ENCODE peak calls at places on chromosomes 12 and 14, in five cellular contexts. U, W, D, E and R are unnamed samples.

GRCh38 chr14:104574978-104575377 is 4.6 kb upstream of the C14orf180 start:
- DNase-seq in U (no peak), W (no peak), D (no peak), E (no peak), R (no peak)

GRCh38 chr14:92867246-92867925 is 55.6 kb upstream of the CHGA start:
- DNase-seq in U (no peak), W (no peak), D (no peak), E (no peak), R (no peak)

GRCh38 chr14:69756298-69756697 is 10.6 kb upstream of the SRSF5 start:
- DNase-seq in U (no peak), W (no peak), D (no peak), E (no peak), R (no peak)

GRCh38 chr14:55500708-55501107 is 60.3 kb upstream of the TBPL2 start:
- DNase-seq in U (no peak), W (no peak), D (no peak), E (no peak), R (no peak)

GRCh38 chr14:22791302-22791701 is 23.9 kb downstream of the SLC7A7 start:
- DNase-seq in U (no peak), W (no peak), D (no peak), E (peak), R (no peak)

GRCh38 chr12:115998119-115998633 is 279.3 kb downstream of the MED13L start:
- DNase-seq in U (peak), W (no peak), D (no peak), E (peak), R (peak)

GRCh38 chr12:102436867-102437266 is 43.5 kb downstream of the IGF1 start:
- DNase-seq in U (no peak), W (peak), D (no peak), E (no peak), R (no peak)

GRCh38 chr14:92496458-92496857 is 17.1 kb upstream of the RIN3 start:
- DNase-seq in U (no peak), W (no peak), D (no peak), E (no peak), R (no peak)

GRCh38 chr12:108308432-108308831 is 30.7 kb downstream of the CMKLR1 start:
- DNase-seq in U (no peak), W (no peak), D (no peak), E (no peak), R (no peak)

GRCh38 chr12:101299931-101300330 is 20.0 kb downstream of the UTP20 start:
- DNase-seq in U (no peak), W (no peak), D (no peak), E (no peak), R (no peak)

GRCh38 chr12:96047621-96048211 is 12.3 kb upstream of the LTA4H start:
- DNase-seq in U (peak), W (peak), D (no peak), E (peak), R (no peak)

GRCh38 chr12:95836630-95837239 is 22.0 kb upstream of the SNRPF start:
- DNase-seq in U (no peak), W (no peak), D (no peak), E (no peak), R (peak)

GRCh38 chr12:110577717-110578521 is 5.2 kb downstream of the PPTC7 start:
- DNase-seq in U (no peak), W (no peak), D (no peak), E (peak), R (peak)

GRCh38 chr14:85243306-85243705 is 286.6 kb upstream of the FLRT2 start:
- DNase-seq in U (no peak), W (no peak), D (no peak), E (no peak), R (no peak)

GRCh38 chr14:22560638-22561365 is 28.2 kb downstream of the DAD1 start:
- DNase-seq in U (no peak), W (no peak), D (no peak), E (peak), R (no peak)

GRCh38 chr12:45644521-45644920 is 85.0 kb upstream of the ARID2 start:
- DNase-seq in U (no peak), W (no peak), D (no peak), E (no peak), R (no peak)

GRCh38 chr12:130983328-130984017 is 29.8 kb downstream of the ADGRD1 start:
- DNase-seq in U (no peak), W (no peak), D (no peak), E (peak), R (no peak)

GRCh38 chr14:85813040-85813439 is 283.1 kb downstream of the FLRT2 start:
- DNase-seq in U (no peak), W (no peak), D (no peak), E (no peak), R (no peak)

GRCh38 chr12:104669851-104670337 is 213.1 kb downstream of the CHST11 start:
- DNase-seq in U (no peak), W (peak), D (no peak), E (peak), R (no peak)

GRCh38 chr14:81009339-81009738 is 53.9 kb downstream of the TSHR start:
- DNase-seq in U (no peak), W (no peak), D (no peak), E (no peak), R (no peak)

GRCh38 chr14:26389646-26390508 is 208.0 kb downstream of the NOVA1 start:
- DNase-seq in U (no peak), W (no peak), D (no peak), E (peak), R (peak)

GRCh38 chr12:51846911-51847829 is 1.3 kb downstream of the FIGNL2 start:
- DNase-seq in U (no peak), W (peak), D (peak), E (peak), R (no peak)

GRCh38 chr12:106841471-106842302 is 67.2 kb downstream of the RIC8B start:
- DNase-seq in U (peak), W (no peak), D (no peak), E (peak), R (no peak)

GRCh38 chr12:24861751-24862575 is 86.9 kb downstream of the BCAT1 start:
- DNase-seq in U (no peak), W (no peak), D (no peak), E (peak), R (no peak)

GRCh38 chr14:105026033-105026785 is 5.3 kb upstream of the CDCA4 start:
- DNase-seq in U (no peak), W (no peak), D (no peak), E (no peak), R (peak)

GRCh38 chr14:101454229-101454628 is 107.1 kb upstream of the DIO3 start:
- DNase-seq in U (no peak), W (no peak), D (no peak), E (no peak), R (no peak)

GRCh38 chr14:23300687-23301223 is 1.9 kb downstream of the PPP1R3E start:
- DNase-seq in U (peak), W (no peak), D (peak), E (peak), R (no peak)

GRCh38 chr12:21296751-21297406 is 37.8 kb downstream of the SLCO1A2 start:
- DNase-seq in U (no peak), W (no peak), D (no peak), E (peak), R (no peak)

GRCh38 chr12:84924956-84925355 is 12.4 kb upstream of the SLC6A15 start:
- DNase-seq in U (no peak), W (no peak), D (no peak), E (no peak), R (peak)

GRCh38 chr12:131928080-131928764 is 854 bp upstream of the PUS1 start:
- DNase-seq in U (no peak), W (peak), D (no peak), E (no peak), R (no peak)

GRCh38 chr14:48937796-48938195 is 648.4 kb downstream of the RPS29 start:
- DNase-seq in U (no peak), W (no peak), D (no peak), E (peak), R (peak)

GRCh38 chr14:61608245-61609142 is 86.8 kb upstream of the HIF1A start:
- DNase-seq in U (no peak), W (no peak), D (no peak), E (no peak), R (peak)

GRCh38 chr12:108446766-108447165 is 68.3 kb upstream of the FICD start:
- DNase-seq in U (no peak), W (no peak), D (peak), E (no peak), R (no peak)

GRCh38 chr14:55807992-55808391 is 228.0 kb downstream of the KTN1 start:
- DNase-seq in U (no peak), W (no peak), D (no peak), E (no peak), R (no peak)

GRCh38 chr12:6902448-6902847 is 2.2 kb upstream of the LRRC23 start:
- DNase-seq in U (no peak), W (no peak), D (no peak), E (no peak), R (no peak)

GRCh38 chr12:93743229-93743998 is 66.2 kb downstream of the CRADD start:
- DNase-seq in U (no peak), W (no peak), D (no peak), E (no peak), R (no peak)

DNA sequence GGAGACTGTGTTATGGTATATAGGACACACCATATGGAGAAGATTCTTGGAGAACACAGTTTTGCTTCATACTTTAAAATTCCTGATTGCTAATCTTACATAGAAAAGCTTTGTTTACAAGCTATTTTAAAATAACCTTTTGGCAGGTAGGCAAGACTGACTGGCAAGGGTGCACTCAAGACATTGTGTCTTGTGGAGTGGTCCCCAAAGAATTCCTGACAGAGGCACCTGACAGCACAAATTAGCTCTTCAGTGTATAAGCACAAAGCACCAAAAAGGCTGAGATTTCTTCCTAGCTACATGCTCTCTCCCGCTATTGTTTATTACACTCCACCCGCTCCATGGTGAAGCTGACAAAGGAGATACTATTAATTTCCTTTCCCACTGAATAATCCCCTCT is 139.3 kb downstream of the MON2 start:
- DNase-seq in U (no peak), W (no peak), D (no peak), E (no peak), R (no peak)
- H3K4me3 ChIP-seq in U (no peak), W (no peak), D (no peak), E (no peak), R (no peak)

GRCh38 chr14:88516742-88517418 is 37.9 kb downstream of the PTPN21 start:
- DNase-seq in U (no peak), W (no peak), D (no peak), E (peak), R (no peak)
- H3K4me3 ChIP-seq in U (no peak), W (no peak), D (no peak), E (no peak), R (no peak)

DNA sequence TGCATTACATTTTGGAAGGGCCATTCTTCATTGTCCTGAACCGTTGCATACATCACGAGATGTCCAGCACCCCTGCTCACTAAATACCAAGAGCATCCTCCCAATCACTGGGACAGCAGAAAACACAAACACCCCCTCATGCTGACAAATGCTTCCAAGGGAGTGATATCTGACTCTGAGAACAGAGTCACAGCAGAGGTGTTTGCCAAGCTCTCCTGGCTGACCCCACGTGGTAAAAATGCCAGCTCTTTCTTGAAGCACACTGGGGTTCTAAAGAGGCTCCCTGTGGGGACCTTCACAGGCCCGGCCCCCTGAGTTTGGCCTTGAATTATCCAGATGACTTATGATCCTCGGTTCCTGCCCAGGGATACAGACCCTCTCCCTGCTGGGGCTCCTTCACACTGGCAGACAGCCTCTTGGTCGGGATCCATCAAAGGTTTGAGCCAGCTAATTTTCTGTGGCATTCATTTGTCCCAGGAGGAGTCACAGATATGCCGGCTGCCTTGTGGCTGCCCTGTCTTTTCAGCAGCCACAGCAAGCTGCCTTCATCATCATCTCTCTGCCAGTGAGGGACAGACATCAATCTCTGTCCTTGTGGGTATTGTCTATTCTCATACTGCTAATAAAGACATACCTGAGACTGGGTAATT is 43.1 kb upstream of the PSMC1 start:
- DNase-seq in U (no peak), W (no peak), D (no peak), E (no peak), R (no peak)
- H3K4me3 ChIP-seq in U (no peak), W (no peak), D (no peak), E (no peak), R (no peak)

GRCh38 chr12:14240873-14241220 is 124.6 kb upstream of the ATF7IP start:
- DNase-seq in U (no peak), W (no peak), D (no peak), E (no peak), R (no peak)
- H3K4me3 ChIP-seq in U (no peak), W (no peak), D (no peak), E (no peak), R (no peak)

DNA sequence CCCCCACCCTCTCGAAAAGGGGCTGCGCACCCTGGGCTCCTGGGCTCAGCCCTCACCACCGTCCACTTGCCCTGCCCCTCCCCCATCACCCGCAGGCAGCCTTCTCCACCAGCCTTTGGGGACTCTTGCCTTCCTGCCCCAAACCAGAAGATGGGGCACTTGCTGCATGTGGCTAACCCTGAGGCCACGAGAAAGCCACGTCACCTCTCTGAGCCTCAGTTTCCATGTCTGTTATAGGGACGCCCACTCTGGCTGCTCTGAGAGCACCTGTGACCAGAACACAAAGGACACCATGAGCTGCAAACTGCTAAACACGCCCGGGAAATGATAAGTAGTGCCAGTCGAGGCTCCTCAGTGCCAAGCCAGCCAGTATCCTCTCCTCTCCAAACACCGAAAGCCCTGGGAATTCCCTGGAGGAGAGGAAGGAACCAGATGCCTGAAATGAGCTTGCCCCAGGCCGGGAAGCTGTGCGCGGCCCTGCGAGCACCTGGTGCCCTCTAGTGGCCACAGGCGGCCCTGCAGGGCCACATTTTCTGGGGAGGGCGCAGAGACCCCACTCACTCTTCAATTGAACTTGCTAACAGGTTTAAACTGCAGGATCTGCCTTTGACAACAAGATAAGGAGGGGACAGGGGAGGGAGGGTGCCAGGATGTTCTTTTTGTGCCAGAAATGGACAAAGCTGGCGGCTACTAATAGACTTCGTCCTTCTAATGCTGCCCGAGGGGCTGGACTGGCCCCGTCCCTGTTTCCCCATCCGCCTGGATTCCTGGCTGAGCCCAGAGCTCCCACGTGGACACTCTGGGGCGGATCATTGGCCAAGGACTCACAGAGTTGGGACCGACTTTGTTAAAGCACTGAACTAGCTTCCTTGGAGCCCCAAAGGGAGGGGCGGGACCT is 10.2 kb upstream of the SERPINA9 start:
- DNase-seq in U (no peak), W (peak), D (peak), E (peak), R (no peak)
- H3K4me3 ChIP-seq in U (no peak), W (no peak), D (no peak), E (no peak), R (peak)

GRCh38 chr14:72638021-72638420 is 255.9 kb downstream of the DPF3 start:
- DNase-seq in U (no peak), W (no peak), D (no peak), E (no peak), R (peak)

GRCh38 chr14:72634910-72635647 is 258.8 kb downstream of the DPF3 start:
- DNase-seq in U (no peak), W (no peak), D (no peak), E (no peak), R (no peak)

GRCh38 chr14:72636871-72637270 is 257.0 kb downstream of the DPF3 start:
- DNase-seq in U (no peak), W (no peak), D (no peak), E (no peak), R (no peak)

GRCh38 chr14:72633551-72633950 is 260.4 kb downstream of the DPF3 start:
- DNase-seq in U (no peak), W (no peak), D (no peak), E (no peak), R (no peak)

DNA sequence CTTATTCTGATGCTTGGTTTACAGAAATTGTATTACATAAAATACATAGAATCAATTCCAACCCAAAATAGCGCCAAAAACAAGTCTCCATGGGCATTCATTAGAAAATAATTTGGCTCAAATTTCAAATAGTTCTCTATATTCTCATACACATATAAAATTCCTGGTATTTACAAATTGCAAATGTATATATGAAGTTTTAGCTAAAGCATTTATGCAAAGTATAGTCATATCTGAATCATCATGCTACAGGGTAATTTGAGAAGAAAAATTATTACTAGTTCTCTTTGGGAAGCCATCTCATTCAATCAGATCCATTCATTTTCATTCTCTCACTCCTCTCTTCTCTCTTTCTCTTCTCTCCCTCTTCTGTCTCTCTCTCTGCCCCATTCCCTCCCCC is 257.8 kb downstream of the DPF3 start:
- DNase-seq in U (no peak), W (no peak), D (no peak), E (no peak), R (no peak)
- H3K4me3 ChIP-seq in U (no peak), W (no peak), D (no peak), E (no peak), R (no peak)

DNA sequence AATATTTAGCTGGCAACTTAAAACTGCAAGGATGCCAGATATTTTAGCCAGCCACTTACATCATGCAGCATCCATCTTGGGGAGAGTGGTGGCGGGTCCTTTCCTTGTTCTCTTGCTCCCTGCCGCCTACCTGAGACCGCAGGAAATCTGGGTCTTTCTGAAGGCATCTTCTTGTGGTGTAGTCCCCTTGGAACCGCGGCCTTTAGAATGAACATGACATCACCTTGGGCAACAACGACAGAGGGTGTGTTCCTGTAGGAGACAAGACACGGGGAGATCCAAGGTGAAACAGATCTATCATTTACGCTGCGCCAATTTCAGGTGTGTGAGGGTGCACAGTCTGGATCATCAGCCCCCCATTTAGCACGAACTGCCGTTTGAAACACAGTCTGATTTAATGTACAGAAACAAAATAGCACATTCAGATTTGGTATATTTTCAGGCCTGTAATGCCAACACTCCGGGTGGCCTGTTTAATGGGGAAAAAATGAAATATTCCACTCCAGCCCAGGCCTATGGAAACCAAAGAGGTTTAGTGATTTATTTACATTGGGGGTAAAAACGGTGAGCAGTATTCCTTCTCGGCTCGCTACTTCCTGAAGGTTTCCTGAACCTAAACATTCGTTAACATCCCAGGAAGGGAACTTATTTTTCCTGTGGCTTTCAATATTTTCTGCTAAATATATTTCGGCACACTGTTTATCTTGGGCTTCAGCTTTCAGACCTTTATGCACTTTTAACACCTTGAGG is 12.7 kb upstream of the IRF2BPL start:
- DNase-seq in U (no peak), W (no peak), D (no peak), E (no peak), R (no peak)
- H3K4me3 ChIP-seq in U (peak), W (peak), D (no peak), E (no peak), R (no peak)